ENCODE peak calls at places on chromosomes 6 and 20, in five cellular contexts. One of them, this sample, is unnamed. For H3K79me2, the result is how much of the 10 kb centered on the place peaks cover.

GRCh38 chr6:25882066-25882496 is 8.0 kb upstream of the SLC17A3 start:
- DNase-seq in HCT116: no peak
- DNase-seq in GM23248: no peak
- DNase-seq in endothelial cell of umbilical vein: peak
- DNase-seq in PC-3: no peak
- DNase-seq in this sample: no peak

GRCh38 chr20:62772618-62772993 is 23.7 kb upstream of the MRGBP start:
- DNase-seq in HCT116: no peak
- DNase-seq in GM23248: no peak
- DNase-seq in endothelial cell of umbilical vein: no peak
- DNase-seq in PC-3: no peak
- DNase-seq in this sample: no peak

GRCh38 chr6:26170951-26171841 is 84.0 kb downstream of the HFE start:
- DNase-seq in HCT116: no peak
- DNase-seq in GM23248: peak
- DNase-seq in endothelial cell of umbilical vein: no peak
- DNase-seq in PC-3: no peak
- DNase-seq in this sample: no peak

GRCh38 chr20:41734506-41734945 is 116.3 kb upstream of the CHD6 start:
- DNase-seq in HCT116: peak
- DNase-seq in GM23248: peak
- DNase-seq in endothelial cell of umbilical vein: peak
- DNase-seq in PC-3: peak
- DNase-seq in this sample: peak

GRCh38 chr6:53042112-53042511 is 23.1 kb upstream of the FBXO9 start:
- DNase-seq in HCT116: peak
- DNase-seq in GM23248: peak
- DNase-seq in endothelial cell of umbilical vein: peak
- DNase-seq in PC-3: peak
- DNase-seq in this sample: peak

GRCh38 chr6:157068691-157069228 is 254.6 kb downstream of the TMEM242 start:
- DNase-seq in HCT116: no peak
- DNase-seq in GM23248: no peak
- DNase-seq in endothelial cell of umbilical vein: no peak
- DNase-seq in PC-3: peak
- DNase-seq in this sample: no peak

GRCh38 chr6:165678429-165678828 is 15.4 kb upstream of the PDE10A start:
- DNase-seq in HCT116: no peak
- DNase-seq in GM23248: no peak
- DNase-seq in endothelial cell of umbilical vein: no peak
- DNase-seq in PC-3: no peak
- DNase-seq in this sample: no peak

GRCh38 chr6:33738153-33738552 is 8.6 kb downstream of the IP6K3 start:
- DNase-seq in HCT116: no peak
- DNase-seq in GM23248: no peak
- DNase-seq in endothelial cell of umbilical vein: no peak
- DNase-seq in PC-3: no peak
- DNase-seq in this sample: no peak

GRCh38 chr20:52003976-52004375 is 187.6 kb downstream of the ZFP64 start:
- DNase-seq in HCT116: no peak
- DNase-seq in GM23248: no peak
- DNase-seq in endothelial cell of umbilical vein: no peak
- DNase-seq in PC-3: no peak
- DNase-seq in this sample: no peak

GRCh38 chr6:137494967-137495595 is 887 bp upstream of the OLIG3 start:
- DNase-seq in HCT116: no peak
- DNase-seq in GM23248: no peak
- DNase-seq in endothelial cell of umbilical vein: no peak
- DNase-seq in PC-3: no peak
- DNase-seq in this sample: peak

GRCh38 chr6:98634569-98634968 is 199.8 kb upstream of the POU3F2 start:
- DNase-seq in HCT116: no peak
- DNase-seq in GM23248: no peak
- DNase-seq in endothelial cell of umbilical vein: no peak
- DNase-seq in PC-3: peak
- DNase-seq in this sample: no peak

GRCh38 chr6:12656841-12657435 is 59.6 kb upstream of the PHACTR1 start:
- DNase-seq in HCT116: no peak
- DNase-seq in GM23248: peak
- DNase-seq in endothelial cell of umbilical vein: no peak
- DNase-seq in PC-3: no peak
- DNase-seq in this sample: no peak

GRCh38 chr6:96075826-96076225 is 60.1 kb downstream of the FUT9 start:
- DNase-seq in HCT116: no peak
- DNase-seq in GM23248: no peak
- DNase-seq in endothelial cell of umbilical vein: no peak
- DNase-seq in PC-3: peak
- DNase-seq in this sample: peak

GRCh38 chr6:53165333-53165732 is 16.7 kb upstream of the GCM1 start:
- DNase-seq in HCT116: no peak
- DNase-seq in GM23248: peak
- DNase-seq in endothelial cell of umbilical vein: no peak
- DNase-seq in PC-3: no peak
- DNase-seq in this sample: peak

GRCh38 chr6:13712485-13712990 is 903 bp upstream of the RANBP9 start:
- DNase-seq in HCT116: no peak
- DNase-seq in GM23248: peak
- DNase-seq in endothelial cell of umbilical vein: peak
- DNase-seq in PC-3: peak
- DNase-seq in this sample: peak

GRCh38 chr6:13711384-13711725 is 280 bp downstream of the RANBP9 start:
- DNase-seq in HCT116: no peak
- DNase-seq in GM23248: no peak
- DNase-seq in endothelial cell of umbilical vein: no peak
- DNase-seq in PC-3: no peak
- DNase-seq in this sample: no peak

GRCh38 chr6:13710552-13711383 is 867 bp downstream of the RANBP9 start:
- DNase-seq in HCT116: no peak
- DNase-seq in GM23248: peak
- DNase-seq in endothelial cell of umbilical vein: peak
- DNase-seq in PC-3: peak
- DNase-seq in this sample: no peak

GRCh38 chr6:13709698-13710551 is 1.7 kb downstream of the RANBP9 start:
- DNase-seq in HCT116: no peak
- DNase-seq in GM23248: peak
- DNase-seq in endothelial cell of umbilical vein: peak
- DNase-seq in PC-3: peak
- DNase-seq in this sample: peak

GRCh38 chr6:13711726-13712484 is at the start of gene RANBP9:
- DNase-seq in HCT116: peak
- DNase-seq in GM23248: peak
- DNase-seq in endothelial cell of umbilical vein: peak
- DNase-seq in PC-3: peak
- DNase-seq in this sample: peak
- H3K79me2 ChIP-seq in HCT116: under half
- H3K79me2 ChIP-seq in GM23248: under half
- H3K79me2 ChIP-seq in endothelial cell of umbilical vein: under half
- H3K79me2 ChIP-seq in PC-3: under half
- H3K79me2 ChIP-seq in this sample: under half

GRCh38 chr6:21664263-21665081 is 70.9 kb downstream of the SOX4 start:
- DNase-seq in HCT116: no peak
- DNase-seq in GM23248: peak
- DNase-seq in endothelial cell of umbilical vein: peak
- DNase-seq in PC-3: no peak
- DNase-seq in this sample: no peak
- TF ChIP-seq EZH2 in HCT116: no peak
- TF ChIP-seq EZH2 in GM23248: peak
- TF ChIP-seq EZH2 in endothelial cell of umbilical vein: peak
- TF ChIP-seq EZH2 in PC-3: no peak
- TF ChIP-seq EZH2 in this sample: peak

DNA sequence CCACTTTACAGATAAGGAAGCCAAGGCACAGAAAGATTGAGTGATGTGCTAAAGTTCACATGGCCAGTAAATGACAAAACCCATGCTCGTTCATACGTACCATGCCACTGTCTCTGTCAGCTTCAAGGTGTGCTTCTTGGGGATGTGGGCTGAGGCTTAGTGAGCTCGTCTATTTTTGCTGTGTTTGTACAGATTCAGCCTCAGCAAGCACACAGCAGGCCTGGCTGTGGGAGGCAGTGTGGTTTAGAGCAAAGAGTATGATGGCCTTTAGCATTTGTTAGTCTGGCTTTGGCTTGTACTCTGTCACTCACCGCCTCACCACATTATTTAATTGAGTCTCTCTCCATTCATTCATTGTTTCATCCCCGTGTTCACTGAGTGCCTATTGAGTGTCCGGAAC is 55.3 kb downstream of the BMP6 start:
- DNase-seq in HCT116: no peak
- DNase-seq in GM23248: no peak
- DNase-seq in endothelial cell of umbilical vein: no peak
- DNase-seq in PC-3: no peak
- DNase-seq in this sample: no peak
- H3K79me2 ChIP-seq in HCT116: under half
- H3K79me2 ChIP-seq in GM23248: under half
- H3K79me2 ChIP-seq in endothelial cell of umbilical vein: half or more
- H3K79me2 ChIP-seq in PC-3: under half
- H3K79me2 ChIP-seq in this sample: under half

DNA sequence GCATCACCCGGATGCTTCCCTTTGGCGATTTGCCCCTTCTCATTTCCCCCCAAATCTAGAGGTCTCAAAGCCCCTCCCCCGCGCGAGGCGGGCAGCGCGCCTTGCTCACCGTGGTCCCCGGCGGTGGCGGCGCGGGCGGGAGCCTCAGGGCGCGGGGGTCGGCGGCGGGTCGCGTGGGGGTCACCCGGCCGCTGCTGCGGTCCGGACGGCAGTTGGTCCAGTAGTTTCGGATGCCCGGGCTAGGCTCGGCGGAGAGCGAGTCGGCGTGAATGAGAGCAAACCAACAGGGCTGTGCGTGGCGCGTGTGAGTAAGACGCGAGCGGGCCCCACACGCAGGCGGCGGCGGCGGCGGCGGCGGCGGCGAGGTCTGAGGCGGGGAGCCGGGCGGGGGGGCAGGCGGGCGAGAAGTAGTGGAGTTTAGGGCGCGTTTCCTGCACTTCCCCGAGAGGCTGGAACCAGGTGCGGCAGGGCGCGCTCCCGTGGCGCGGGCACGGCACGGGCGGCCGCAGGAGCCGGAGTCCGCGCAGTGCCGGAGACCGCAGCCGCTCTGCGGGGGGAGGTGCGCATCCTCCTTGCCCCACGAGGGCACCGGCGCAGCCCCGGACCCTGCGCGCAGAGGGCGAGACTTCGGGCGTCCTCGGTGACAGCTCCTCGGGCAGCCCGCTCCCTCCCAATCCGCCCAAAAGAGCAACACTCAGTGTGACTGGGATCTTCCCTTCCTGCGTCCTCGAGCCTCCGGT is 567 bp downstream of the HS3ST5 start:
- DNase-seq in HCT116: no peak
- DNase-seq in GM23248: peak
- DNase-seq in endothelial cell of umbilical vein: no peak
- DNase-seq in PC-3: peak
- DNase-seq in this sample: peak
- TF ChIP-seq EZH2 in HCT116: no peak
- TF ChIP-seq EZH2 in GM23248: no peak
- TF ChIP-seq EZH2 in endothelial cell of umbilical vein: peak
- TF ChIP-seq EZH2 in PC-3: no peak
- TF ChIP-seq EZH2 in this sample: peak

GRCh38 chr20:36855241-36855657 is 20.7 kb upstream of the TLDC2 start:
- DNase-seq in HCT116: no peak
- DNase-seq in GM23248: peak
- DNase-seq in endothelial cell of umbilical vein: no peak
- DNase-seq in PC-3: no peak
- DNase-seq in this sample: no peak
- H3K79me2 ChIP-seq in HCT116: under half
- H3K79me2 ChIP-seq in GM23248: half or more
- H3K79me2 ChIP-seq in endothelial cell of umbilical vein: half or more
- H3K79me2 ChIP-seq in PC-3: half or more
- H3K79me2 ChIP-seq in this sample: half or more

This sample was measured in fibroblast of lung.